ENCODE peak calls at places on chromosomes 6 and 20, in eight cellular contexts. G is retina; N is T-helper 2 cell; P is GM20000; U is activated CD4-positive, alpha-beta T cell treated with anti-CD3 and anti-CD28 coated beads, Interleukin-2, amount 50 U/mL, for 24 hours; J is stimulated activated CD8-positive, alpha-beta memory T cell treated with anti-CD3 and anti-CD28 coated beads, Interleukin-4, amount 100 ng/mL, for 48 hours; X is frontal cortex; Y is NCI-H446. M is an unnamed sample.

GRCh38 chr6:66103354-66103753 is 396.3 kb upstream of the EYS start:
- DNase-seq in U (no peak), J (no peak), P (no peak), X (no peak), N (no peak), Y (no peak), G (no peak), M (no peak)

GRCh38 chr20:37205130-37205529 is 25.8 kb upstream of the MROH8 start:
- DNase-seq in G (peak), J (no peak), U (no peak), X (no peak), Y (no peak), P (no peak), N (no peak), M (no peak)

GRCh38 chr6:167113047-167113446 is 9.8 kb upstream of the CCR6 start:
- DNase-seq in P (peak), U (no peak), G (no peak), Y (no peak), X (no peak), N (no peak), J (no peak), M (no peak)

GRCh38 chr6:104187616-104188015 is 672.1 kb downstream of the HACE1 start:
- DNase-seq in U (no peak), X (no peak), N (no peak), P (no peak), J (no peak), G (no peak), Y (no peak), M (no peak)

GRCh38 chr6:68233623-68234022 is 401.5 kb upstream of the ADGRB3 start:
- DNase-seq in N (no peak), X (no peak), U (no peak), G (no peak), P (no peak), Y (no peak), J (no peak), M (no peak)

GRCh38 chr20:51275816-51276215 is 252.9 kb upstream of the KCNG1 start:
- DNase-seq in G (no peak), Y (no peak), P (no peak), X (no peak), N (no peak), J (no peak), U (no peak), M (no peak)

GRCh38 chr20:44702776-44703175 is 12.4 kb upstream of the CCN5 start:
- DNase-seq in N (no peak), U (no peak), G (no peak), P (peak), X (peak), Y (peak), J (no peak), M (no peak)

GRCh38 chr20:63118786-63119450 is 97.0 kb downstream of the YTHDF1 start:
- DNase-seq in J (no peak), N (no peak), G (peak), P (no peak), Y (no peak), X (no peak), U (no peak), M (no peak)

GRCh38 chr20:1945134-1945618 is 48.7 kb downstream of the PDYN start:
- DNase-seq in Y (no peak), U (no peak), X (no peak), N (no peak), P (no peak), G (no peak), J (no peak), M (no peak)

GRCh38 chr20:2451939-2452732 is 18.5 kb downstream of the SNRPB start:
- DNase-seq in X (peak), N (peak), Y (peak), G (peak), J (peak), U (peak), P (peak), M (peak)

GRCh38 chr6:85561750-85562357 is 31.8 kb downstream of the SNX14 start:
- DNase-seq in N (no peak), G (no peak), Y (no peak), P (no peak), J (no peak), U (no peak), X (no peak), M (no peak)

GRCh38 chr6:138499303-138499991 is at the start of gene NHSL1:
- DNase-seq in N (no peak), J (no peak), U (no peak), G (peak), X (no peak), Y (peak), P (peak), M (no peak)

GRCh38 chr6:148179786-148180185 is 162.9 kb upstream of the SASH1 start:
- DNase-seq in Y (peak), X (peak), J (peak), N (no peak), G (no peak), U (no peak), P (no peak), M (no peak)